ENCODE peak calls at places on chromosomes 7 and 10, in four cellular contexts. F is foreskin fibroblast, D is brain microvascular endothelial cell, J is nephron progenitor cell. E is an unnamed sample.

GRCh38 chr7:112150823-112151641 is 55.2 kb downstream of the DOCK4 start:
- DNase-seq in D (no peak), F (no peak), J (no peak), E (no peak)

GRCh38 chr7:142626420-142627035 is 122.7 kb upstream of the PRSS1 start:
- DNase-seq in F (no peak), J (peak), D (peak), E (peak)

GRCh38 chr10:100828744-100829102 is 83.3 kb downstream of the PAX2 start:
- DNase-seq in F (no peak), D (no peak), J (peak), E (no peak)

GRCh38 chr10:24223953-24224352 is 15.0 kb downstream of the KIAA1217 start:
- DNase-seq in D (no peak), F (no peak), J (no peak), E (no peak)

GRCh38 chr10:24519950-24520349 is 203.7 kb downstream of the ARHGAP21 start:
- DNase-seq in F (no peak), J (no peak), D (no peak), E (no peak)

GRCh38 chr10:44235363-44235762 is 149.5 kb downstream of the CXCL12 start:
- DNase-seq in F (no peak), J (no peak), D (no peak), E (no peak)

GRCh38 chr7:123410273-123410928 is 124.0 kb downstream of the IQUB start:
- DNase-seq in D (peak), J (no peak), F (no peak), E (no peak)

GRCh38 chr10:17023386-17024298 is 106.0 kb downstream of the CUBN start:
- DNase-seq in F (peak), J (no peak), D (peak), E (no peak)

GRCh38 chr10:69868821-69869220 is 67.1 kb downstream of the COL13A1 start:
- DNase-seq in F (no peak), D (no peak), J (no peak), E (no peak)

GRCh38 chr10:85213493-85213892 is 885.1 kb downstream of the CCSER2 start:
- DNase-seq in F (no peak), J (no peak), D (no peak), E (no peak)

GRCh38 chr10:72323108-72323932 is 31.4 kb downstream of the DNAJB12 start:
- DNase-seq in J (no peak), F (no peak), D (no peak), E (no peak)

GRCh38 chr10:18618995-18619394 is 32.4 kb downstream of the NSUN6 start:
- DNase-seq in D (no peak), F (no peak), J (no peak), E (no peak)

GRCh38 chr10:28587270-28587969 is 54.5 kb downstream of the WAC start:
- DNase-seq in D (no peak), J (no peak), F (peak), E (no peak)

GRCh38 chr7:104973909-104974415 is 40.0 kb upstream of the KMT2E start:
- DNase-seq in F (peak), D (peak), J (no peak), E (no peak)

GRCh38 chr10:51083280-51083986 is 9.1 kb downstream of the PRKG1 start:
- DNase-seq in J (no peak), D (no peak), F (no peak), E (no peak)

GRCh38 chr10:35992107-35992506 is 350.0 kb upstream of the FZD8 start:
- DNase-seq in J (no peak), F (no peak), D (no peak), E (no peak)

GRCh38 chr10:47035447-47036337 is 124.5 kb downstream of the PTPN20 start:
- DNase-seq in J (no peak), F (no peak), D (no peak), E (no peak)

GRCh38 chr7:139976838-139977656 is 85.7 kb downstream of the PARP12 start:
- DNase-seq in F (no peak), J (no peak), D (no peak), E (no peak)

GRCh38 chr7:1741751-1742554 is 71.9 kb downstream of the ELFN1 start:
- DNase-seq in F (no peak), D (no peak), J (no peak), E (no peak)

DNA sequence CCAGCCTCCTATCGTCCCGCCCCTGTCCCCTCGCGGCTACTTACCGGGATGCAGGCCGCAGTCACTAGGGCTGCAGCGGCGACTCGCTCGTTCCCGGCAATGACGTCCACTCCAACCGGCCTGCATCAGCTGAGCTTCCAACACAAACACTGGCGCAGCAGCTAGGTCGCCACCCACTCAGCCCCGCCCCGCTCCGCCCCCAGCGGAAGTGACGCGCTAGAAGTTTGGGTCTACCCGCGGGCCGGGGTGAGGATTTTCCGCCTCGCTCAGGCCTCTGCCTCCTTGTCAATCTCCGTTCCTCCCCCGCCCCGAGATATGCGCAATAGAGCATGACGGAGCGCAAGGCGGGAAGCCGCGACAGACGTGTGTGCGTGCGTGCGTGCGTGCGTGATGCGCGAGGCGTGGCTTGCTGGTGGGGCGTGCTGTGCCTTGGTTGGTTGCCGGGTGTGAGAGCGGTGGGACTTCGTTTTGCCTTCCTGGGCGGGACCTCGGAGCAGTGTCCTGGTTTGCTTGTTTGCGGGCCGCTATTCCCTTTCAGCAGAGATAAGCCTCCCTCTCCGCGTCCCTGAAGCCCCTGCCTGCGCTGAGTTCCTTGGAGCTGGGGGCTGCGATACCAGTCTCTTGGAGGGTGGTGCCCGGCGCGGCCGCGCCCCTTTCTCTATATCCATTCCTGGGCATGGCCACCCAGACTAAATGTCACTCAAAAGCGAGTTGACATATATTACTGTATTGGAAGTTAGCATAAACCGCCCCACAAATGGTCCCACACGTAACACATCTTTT is at the start of gene PNPLA8:
- DNase-seq in J (peak), F (peak), D (peak), E (peak)
- TF ChIP-seq CTCF in J (no peak), F (no peak), D (no peak), E (peak)

GRCh38 chr10:31188792-31189406 is 130.1 kb upstream of the ZEB1 start:
- DNase-seq in J (no peak), F (peak), D (peak), E (no peak)

GRCh38 chr10:31187182-31187581 is 131.8 kb upstream of the ZEB1 start:
- DNase-seq in F (no peak), D (no peak), J (no peak), E (no peak)

GRCh38 chr10:31190488-31190887 is 128.5 kb upstream of the ZEB1 start:
- DNase-seq in D (no peak), J (no peak), F (no peak), E (no peak)

GRCh38 chr10:31187607-31188210 is 131.3 kb upstream of the ZEB1 start:
- DNase-seq in F (no peak), D (no peak), J (no peak), E (no peak)

DNA sequence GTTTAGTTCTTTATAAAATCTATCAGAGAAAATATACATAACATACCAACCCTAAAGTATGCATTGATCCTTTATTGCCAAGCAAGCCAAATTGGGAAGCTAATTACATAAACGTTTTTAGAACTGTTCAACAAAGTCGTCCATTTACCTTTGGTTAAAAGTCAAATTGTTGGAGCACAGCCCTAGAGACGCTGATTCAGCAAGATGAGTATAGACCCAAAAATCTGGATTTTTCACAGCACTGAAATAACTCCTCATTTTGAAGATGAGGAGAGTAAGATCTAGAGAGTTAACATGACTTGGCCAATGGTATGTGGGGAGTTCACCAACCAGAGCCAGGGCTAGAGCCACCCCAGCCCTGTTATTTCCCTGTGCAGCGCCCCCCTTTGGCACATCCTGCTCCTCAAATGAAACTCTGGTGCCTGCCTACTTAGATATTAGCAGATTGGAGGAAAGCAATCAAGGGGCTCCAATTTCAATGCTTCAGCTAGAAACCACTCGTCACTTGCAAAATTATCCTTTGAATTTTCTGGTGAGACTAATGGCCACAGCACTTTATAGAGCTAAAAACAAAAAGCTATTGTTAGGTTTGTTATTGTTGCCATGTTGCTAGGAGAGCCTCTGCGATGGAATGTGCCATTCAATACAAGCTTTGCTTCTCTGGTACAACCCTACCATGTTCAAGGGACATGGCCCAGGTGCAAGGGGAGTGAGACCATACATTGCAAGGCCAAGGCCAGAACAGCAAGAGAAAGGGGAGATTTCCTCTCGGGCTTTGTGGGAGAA is 132.6 kb upstream of the ZEB1 start:
- DNase-seq in D (no peak), J (no peak), F (no peak), E (no peak)
- TF ChIP-seq CTCF in D (peak), J (no peak), F (no peak), E (no peak)

GRCh38 chr10:113891476-113891875 is 37.0 kb downstream of the NHLRC2 start:
- DNase-seq in F (no peak), D (no peak), J (no peak), E (no peak)
- TF ChIP-seq CTCF in F (no peak), D (no peak), J (no peak), E (no peak)

GRCh38 chr7:5596046-5596895 is 172.6 kb upstream of the TNRC18 start:
- DNase-seq in D (peak), F (peak), J (peak), E (no peak)

GRCh38 chr7:5596896-5597246 is 173.2 kb upstream of the TNRC18 start:
- DNase-seq in J (no peak), F (no peak), D (no peak), E (no peak)

GRCh38 chr7:5597772-5598171 is 174.1 kb upstream of the TNRC18 start:
- DNase-seq in D (peak), F (no peak), J (no peak), E (no peak)

GRCh38 chr7:5594616-5595544 is 171.2 kb upstream of the TNRC18 start:
- DNase-seq in D (peak), J (peak), F (peak), E (no peak)

GRCh38 chr7:5595545-5596045 is 172.0 kb upstream of the TNRC18 start:
- DNase-seq in D (no peak), F (peak), J (no peak), E (no peak)
- TF ChIP-seq CTCF in D (no peak), F (no peak), J (no peak), E (no peak)

GRCh38 chr7:15007507-15007906 is 105.0 kb upstream of the DGKB start:
- DNase-seq in J (peak), D (no peak), F (peak), E (no peak)
- TF ChIP-seq CTCF in J (peak), D (peak), F (peak), E (peak)

E was measured in progenitor cell of endocrine pancreas.